ENCODE peak calls at places on chromosome 4, in nine cellular contexts. V is ovary, N is GM12865, R is psoas muscle, I is progenitor cell of endocrine pancreas, E is A549, Q is AG10803, U is cardiac fibroblast, Z is H9. P is an unnamed sample.

GRCh38 chr4:105399535-105400161 is 74.2 kb downstream of the PPA2 start:
- DNase-seq in Q (peak), V (no peak), E (peak), Z (no peak), R (no peak), I (no peak), N (no peak), U (peak), P (peak)

GRCh38 chr4:102430511-102430910 is 70.6 kb upstream of the NFKB1 start:
- DNase-seq in E (peak), V (no peak), Z (no peak), R (no peak), N (no peak), Q (peak), U (peak), I (no peak), P (peak)

GRCh38 chr4:59175588-59175987 is 2024.5 kb upstream of the ADGRL3 start:
- DNase-seq in R (no peak), N (no peak), Z (no peak), U (no peak), I (no peak), V (no peak), E (no peak), Q (no peak), P (no peak)

GRCh38 chr4:3145251-3145908 is 70.9 kb downstream of the HTT start:
- DNase-seq in R (no peak), I (no peak), E (no peak), N (no peak), Q (peak), U (peak), Z (no peak), V (no peak), P (no peak)

GRCh38 chr4:75547647-75548387 is 8.0 kb upstream of the ODAPH start:
- DNase-seq in U (peak), E (peak), N (no peak), V (peak), I (no peak), Z (no peak), Q (peak), R (peak), P (peak)

GRCh38 chr4:105369988-105370387 is 103.9 kb downstream of the PPA2 start:
- DNase-seq in N (no peak), Z (no peak), Q (peak), V (no peak), I (no peak), E (no peak), U (peak), R (no peak), P (no peak)

GRCh38 chr4:81504685-81505598 is 33.2 kb upstream of the RASGEF1B start:
- DNase-seq in Q (no peak), Z (no peak), R (peak), N (peak), I (no peak), V (no peak), U (no peak), E (no peak), P (no peak)

GRCh38 chr4:52098618-52099017 is 47.5 kb downstream of the SPATA18 start:
- DNase-seq in Q (no peak), N (no peak), E (no peak), I (no peak), U (no peak), R (no peak), Z (no peak), V (no peak), P (no peak)

GRCh38 chr4:7252051-7252450 is 59.7 kb downstream of the SORCS2 start:
- DNase-seq in I (no peak), U (no peak), Q (no peak), E (no peak), Z (no peak), N (no peak), V (no peak), R (no peak), P (no peak)

GRCh38 chr4:139844459-139845036 is 178.9 kb downstream of the MGST2 start:
- DNase-seq in U (peak), Q (peak), I (no peak), V (no peak), Z (no peak), N (no peak), E (no peak), R (no peak), P (no peak)

GRCh38 chr4:10578027-10578426 is 106.5 kb downstream of the CLNK start:
- DNase-seq in E (no peak), R (no peak), V (no peak), I (no peak), Z (no peak), Q (no peak), U (no peak), N (peak), P (no peak)

GRCh38 chr4:105895324-105895608 is at the start of gene NPNT:
- DNase-seq in I (peak), E (no peak), N (peak), U (no peak), V (no peak), Q (no peak), R (no peak), Z (peak), P (no peak)

GRCh38 chr4:162163892-162164759 is at the start of gene FSTL5:
- DNase-seq in E (peak), N (peak), U (peak), Q (peak), I (peak), Z (peak), V (peak), R (peak), P (peak)

GRCh38 chr4:78864405-78865024 is 74.7 kb downstream of the PAQR3 start:
- DNase-seq in R (no peak), I (no peak), Z (no peak), U (peak), Q (peak), V (no peak), E (peak), N (peak), P (peak)

GRCh38 chr4:22389240-22389871 is 126.5 kb downstream of the ADGRA3 start:
- DNase-seq in N (peak), Q (peak), E (peak), V (peak), I (peak), R (no peak), U (peak), Z (peak), P (peak)

GRCh38 chr4:109046549-109047171 is 255.8 kb downstream of the COL25A1 start:
- DNase-seq in I (no peak), N (no peak), E (no peak), Z (no peak), V (peak), U (peak), Q (peak), R (no peak), P (peak)

GRCh38 chr4:26191353-26191752 is 129.5 kb upstream of the RBPJ start:
- DNase-seq in Z (no peak), R (no peak), I (no peak), Q (no peak), E (peak), N (no peak), V (no peak), U (no peak), P (no peak)

GRCh38 chr4:85783483-85783882 is 308.5 kb downstream of the ARHGAP24 start:
- DNase-seq in E (no peak), I (no peak), V (no peak), R (no peak), N (peak), U (peak), Q (peak), Z (no peak), P (peak)

GRCh38 chr4:112214397-112215264 is 17.0 kb upstream of the AP1AR start:
- DNase-seq in I (no peak), Q (peak), Z (no peak), N (no peak), U (peak), R (no peak), V (no peak), E (peak), P (peak)

GRCh38 chr4:185726931-185727330 is 85.1 kb downstream of the SORBS2 start:
- DNase-seq in V (no peak), N (no peak), I (no peak), U (peak), Z (no peak), Q (peak), R (no peak), E (no peak), P (no peak)

GRCh38 chr4:110107868-110108267 is 90.5 kb downstream of the ELOVL6 start:
- DNase-seq in I (no peak), V (no peak), U (peak), R (no peak), E (no peak), Q (peak), Z (no peak), N (no peak), P (peak)

GRCh38 chr4:97867557-97868091 is 275.7 kb downstream of the STPG2 start:
- DNase-seq in Q (no peak), N (no peak), V (no peak), R (no peak), U (no peak), E (no peak), I (no peak), Z (no peak), P (peak)

GRCh38 chr4:17647176-17647806 is 32.9 kb downstream of the MED28 start:
- DNase-seq in I (no peak), Q (no peak), V (no peak), R (no peak), N (no peak), U (no peak), Z (no peak), E (no peak), P (no peak)

GRCh38 chr4:154456240-154456639 is 35.4 kb downstream of the DCHS2 start:
- DNase-seq in Q (no peak), I (no peak), V (no peak), R (no peak), E (no peak), U (no peak), Z (no peak), N (no peak), P (no peak)

GRCh38 chr4:37802068-37802666 is 24.3 kb upstream of the PGM2 start:
- DNase-seq in N (no peak), E (peak), I (peak), V (peak), Z (peak), R (peak), U (peak), Q (peak), P (peak)

GRCh38 chr4:5371415-5372190 is 320.3 kb downstream of the STK32B start:
- DNase-seq in R (no peak), I (no peak), Q (peak), U (no peak), Z (no peak), N (no peak), V (no peak), E (peak), P (peak)

GRCh38 chr4:176238157-176238608 is 30.8 kb downstream of the ASB5 start:
- DNase-seq in E (no peak), N (no peak), U (peak), Q (peak), V (no peak), Z (no peak), R (no peak), I (no peak), P (peak)

GRCh38 chr4:145829629-145830395 is 108.8 kb downstream of the ZNF827 start:
- DNase-seq in E (no peak), R (no peak), Z (no peak), I (no peak), Q (no peak), N (peak), V (no peak), U (peak), P (no peak)

GRCh38 chr4:24690436-24690835 is 104.9 kb upstream of the SOD3 start:
- DNase-seq in N (no peak), V (no peak), U (peak), E (no peak), I (no peak), Z (no peak), Q (peak), R (peak), P (peak)

GRCh38 chr4:107577743-107578142 is 142.3 kb downstream of the PAPSS1 start:
- DNase-seq in R (no peak), V (no peak), U (no peak), Z (no peak), Q (no peak), N (no peak), I (no peak), E (no peak), P (no peak)

GRCh38 chr4:107578321-107578720 is 141.7 kb downstream of the PAPSS1 start:
- DNase-seq in R (no peak), E (no peak), V (no peak), I (no peak), Q (peak), U (no peak), Z (no peak), N (no peak), P (no peak)

GRCh38 chr4:107579099-107579498 is 140.9 kb downstream of the PAPSS1 start:
- DNase-seq in E (peak), U (no peak), R (no peak), I (no peak), Z (no peak), V (no peak), Q (no peak), N (no peak), P (no peak)

DNA sequence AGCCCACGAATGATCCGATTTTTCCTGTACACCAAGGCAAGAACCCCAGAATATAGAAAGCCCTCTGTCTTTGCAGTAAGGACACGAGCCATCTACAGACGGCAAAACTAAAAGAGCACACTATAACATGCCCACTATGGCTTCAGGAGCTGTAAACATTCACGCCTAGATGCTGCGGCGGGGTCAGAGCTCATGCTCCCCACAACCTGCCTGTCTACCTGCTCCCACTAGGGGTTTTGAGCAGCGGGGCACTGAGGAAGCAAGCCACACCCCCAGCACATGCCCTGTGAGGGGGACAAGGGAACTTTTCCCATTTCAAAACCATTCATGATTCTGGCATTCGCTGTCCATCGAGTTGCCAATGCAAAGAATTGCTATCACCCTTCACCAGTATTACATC is 144.8 kb downstream of the PAPSS1 start:
- DNase-seq in I (no peak), E (no peak), N (no peak), Q (no peak), V (no peak), U (no peak), R (no peak), Z (no peak), P (no peak)
- TF ChIP-seq CTCF in I (no peak), E (no peak), N (no peak), Q (no peak), V (no peak), U (no peak), R (no peak), Z (no peak), P (no peak)

DNA sequence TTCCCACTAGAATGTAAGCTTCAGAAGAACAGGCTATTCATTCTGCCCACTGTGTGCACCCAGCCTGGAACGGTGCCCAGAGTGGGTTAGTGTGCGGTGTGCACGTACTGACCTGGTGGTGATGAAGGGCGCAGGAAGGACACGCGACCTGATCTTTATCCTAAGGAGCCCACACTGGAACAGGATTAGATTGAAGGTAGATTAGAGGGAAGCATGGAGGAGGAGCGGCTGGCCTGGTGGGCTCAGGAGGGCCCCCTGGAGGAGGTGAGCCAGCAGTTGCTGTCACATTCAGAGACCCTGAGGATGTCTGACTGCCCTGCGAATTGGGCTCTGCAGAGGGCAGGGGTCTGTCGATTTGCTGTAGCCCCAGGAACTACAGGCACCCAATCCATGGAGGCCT is 73.1 kb downstream of the HTRA3 start:
- DNase-seq in V (peak), I (no peak), Q (no peak), E (no peak), N (no peak), R (no peak), U (no peak), Z (peak), P (no peak)
- TF ChIP-seq CTCF in V (no peak), I (peak), Q (no peak), E (no peak), N (no peak), R (no peak), U (peak), Z (peak), P (no peak)

GRCh38 chr4:84501721-84502267 is 2.7 kb upstream of the NKX6-1 start:
- DNase-seq in V (no peak), I (no peak), Q (no peak), R (no peak), U (no peak), E (no peak), N (no peak), Z (peak), P (no peak)

GRCh38 chr4:84504821-84505220 is 5.7 kb upstream of the NKX6-1 start:
- DNase-seq in I (no peak), N (no peak), U (no peak), Z (no peak), Q (no peak), V (no peak), E (no peak), R (no peak), P (no peak)

GRCh38 chr4:84502955-84503373 is 3.9 kb upstream of the NKX6-1 start:
- DNase-seq in E (no peak), I (no peak), R (no peak), U (no peak), Z (no peak), Q (no peak), V (no peak), N (no peak), P (no peak)

GRCh38 chr4:84502333-84502954 is 3.4 kb upstream of the NKX6-1 start:
- DNase-seq in E (no peak), Z (no peak), N (no peak), I (no peak), V (no peak), Q (no peak), R (no peak), U (no peak), P (no peak)

GRCh38 chr4:84503495-84504437 is 4.7 kb upstream of the NKX6-1 start:
- DNase-seq in R (no peak), E (peak), Q (peak), V (no peak), N (peak), U (peak), I (no peak), Z (no peak), P (peak)
- TF ChIP-seq CTCF in R (peak), E (peak), Q (peak), V (no peak), N (peak), U (peak), I (peak), Z (peak), P (peak)

GRCh38 chr4:118141240-118141639 is 107.0 kb downstream of the NDST3 start:
- DNase-seq in Z (no peak), R (no peak), V (no peak), U (no peak), E (no peak), N (no peak), I (no peak), Q (no peak), P (no peak)
- TF ChIP-seq CTCF in Z (no peak), R (no peak), V (no peak), U (no peak), E (no peak), N (no peak), I (no peak), Q (no peak), P (no peak)

GRCh38 chr4:120509719-120510118 is 412.8 kb downstream of the PRDM5 start:
- DNase-seq in Z (no peak), Q (no peak), I (no peak), V (no peak), E (no peak), U (no peak), R (no peak), N (no peak), P (no peak)
- TF ChIP-seq CTCF in Z (no peak), Q (no peak), I (no peak), V (no peak), E (no peak), U (no peak), R (no peak), N (no peak), P (no peak)

DNA sequence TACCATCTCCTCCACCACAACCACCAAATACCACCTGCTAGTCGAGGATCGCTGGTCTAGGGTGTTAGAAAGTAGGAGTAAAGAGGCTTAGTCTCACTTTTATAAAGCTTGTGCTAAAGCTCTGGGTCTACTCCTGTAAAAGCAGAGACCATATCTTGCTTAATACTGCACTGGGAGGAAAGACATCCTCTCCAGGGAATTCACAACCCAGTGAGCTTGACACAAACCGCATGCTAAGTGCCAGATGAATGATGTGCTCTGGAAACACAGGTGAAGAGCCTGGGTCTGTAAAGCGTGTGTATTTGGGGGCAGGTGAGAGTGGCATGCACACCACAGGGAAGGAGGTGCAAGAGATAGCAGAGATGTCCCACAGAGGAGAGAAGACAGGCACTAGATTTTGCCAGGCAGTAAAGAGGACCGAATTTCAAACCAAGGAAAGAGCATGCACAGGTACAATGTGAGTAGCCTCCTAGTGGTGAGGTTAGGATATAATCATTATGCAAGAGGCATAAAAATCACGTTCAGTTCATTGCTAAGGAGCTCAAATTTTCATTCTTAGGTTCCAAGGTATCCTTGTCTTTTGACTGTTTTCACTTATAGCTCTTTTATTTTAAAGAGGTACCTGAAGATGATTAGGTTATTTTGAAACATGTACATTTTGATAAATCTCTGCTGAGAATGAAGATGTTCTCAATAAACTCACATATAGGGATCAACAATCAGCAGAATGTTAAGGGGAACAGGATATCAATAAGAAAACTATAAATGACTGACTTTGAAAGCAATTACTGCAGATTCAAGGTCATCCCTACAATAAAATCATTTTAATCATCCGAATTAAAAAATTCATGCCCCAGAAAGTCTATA is 20.7 kb downstream of the TAPT1 start:
- DNase-seq in Z (no peak), Q (peak), I (no peak), R (no peak), E (peak), U (peak), V (no peak), N (peak), P (peak)
- TF ChIP-seq CTCF in Z (peak), Q (peak), I (peak), R (peak), E (peak), U (peak), V (peak), N (peak), P (peak)

DNA sequence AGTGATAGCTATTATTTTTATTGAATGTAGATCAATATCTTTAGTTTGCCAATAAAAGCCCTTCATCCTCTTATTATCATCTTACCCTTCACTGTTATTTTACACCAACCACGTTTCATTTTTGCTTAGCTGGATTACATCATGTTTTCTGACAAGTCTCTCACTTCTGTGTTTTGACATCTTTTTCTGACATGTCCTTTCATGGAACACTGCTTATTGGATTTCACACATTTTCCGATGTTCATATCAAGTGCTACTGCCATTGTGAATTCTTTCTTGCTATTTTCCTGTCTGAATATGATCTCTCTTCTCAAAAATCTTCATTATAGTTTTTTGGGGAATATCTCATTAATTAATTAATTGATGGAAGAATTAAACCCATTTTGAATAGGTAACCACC is 48.5 kb upstream of the AGA start:
- DNase-seq in Z (no peak), N (no peak), I (no peak), E (no peak), R (no peak), V (no peak), U (no peak), Q (no peak), P (no peak)
- TF ChIP-seq CTCF in Z (no peak), N (no peak), I (no peak), E (no peak), R (no peak), V (no peak), U (no peak), Q (no peak), P (no peak)

GRCh38 chr4:84582302-84582987 is 482 bp upstream of the CDS1 start:
- DNase-seq in E (peak), Z (peak), R (peak), Q (peak), U (peak), V (peak), N (peak), I (peak), P (peak)
- TF ChIP-seq CTCF in E (no peak), Z (no peak), R (no peak), Q (no peak), U (no peak), V (no peak), N (no peak), I (no peak), P (no peak)

GRCh38 chr4:21184788-21185187 is 484.5 kb downstream of the PACRGL start:
- DNase-seq in N (no peak), E (no peak), U (no peak), I (no peak), V (no peak), R (no peak), Z (no peak), Q (no peak), P (peak)
- TF ChIP-seq CTCF in N (no peak), E (no peak), U (no peak), I (peak), V (no peak), R (no peak), Z (peak), Q (no peak), P (peak)

P was measured in MCF 10A.